ENCODE peak calls at places on chromosomes 5 and 9, in seven cellular contexts. S is activated B cell treated with CpG ODN at 0.5 μM for 24 hours; G is A172; B is fibroblast of the aortic adventitia; N is memory B cell; Y is AG08396; I is stimulated activated CD4-positive, alpha-beta T cell treated with anti-CD3 and anti-CD28 coated beads, Interleukin-4, amount 100 ng/mL, for 24 hours. V is an unnamed sample.

GRCh38 chr9:122904466-122904822 is 715 bp downstream of the RC3H2 start:
- DNase-seq in S (no peak), G (peak), B (peak), N (no peak), Y (peak), I (peak), V (no peak)

GRCh38 chr5:170746081-170746951 is 37.2 kb upstream of the GABRP start:
- DNase-seq in S (no peak), G (no peak), B (no peak), N (no peak), Y (no peak), I (no peak), V (no peak)

GRCh38 chr5:14185336-14186131 is 42.4 kb downstream of the TRIO start:
- DNase-seq in S (no peak), G (peak), B (peak), N (no peak), Y (no peak), I (no peak), V (no peak)

GRCh38 chr5:128905225-128906110 is 59.8 kb upstream of the SLC27A6 start:
- DNase-seq in S (no peak), G (peak), B (peak), N (peak), Y (peak), I (peak), V (no peak)

GRCh38 chr9:93094294-93095204 is 1.5 kb upstream of the CARD19 start:
- DNase-seq in S (peak), G (no peak), B (no peak), N (peak), Y (no peak), I (no peak), V (peak)

GRCh38 chr5:163790497-163790896 is 285.1 kb downstream of the MAT2B start:
- DNase-seq in S (no peak), G (peak), B (no peak), N (no peak), Y (no peak), I (no peak), V (no peak)

GRCh38 chr5:77396017-77396416 is 96.1 kb downstream of the WDR41 start:
- DNase-seq in S (no peak), G (no peak), B (no peak), N (no peak), Y (no peak), I (no peak), V (no peak)

GRCh38 chr5:61362796-61363364 is 30.8 kb downstream of the ZSWIM6 start:
- DNase-seq in S (no peak), G (no peak), B (no peak), N (no peak), Y (peak), I (no peak), V (no peak)

GRCh38 chr5:140140435-140140834 is 14.7 kb downstream of the IGIP start:
- DNase-seq in S (no peak), G (no peak), B (no peak), N (no peak), Y (no peak), I (no peak), V (no peak)

GRCh38 chr9:98009926-98010325 is 26.8 kb downstream of the ANP32B start:
- DNase-seq in S (no peak), G (no peak), B (peak), N (no peak), Y (no peak), I (no peak), V (no peak)

GRCh38 chr5:19676895-19677294 is 311.1 kb downstream of the CDH18 start:
- DNase-seq in S (no peak), G (peak), B (peak), N (no peak), Y (no peak), I (no peak), V (no peak)

GRCh38 chr9:79335987-79336386 is 235.8 kb upstream of the TLE4 start:
- DNase-seq in S (no peak), G (no peak), B (no peak), N (no peak), Y (no peak), I (no peak), V (no peak)

GRCh38 chr9:134328341-134328840 is 2.1 kb downstream of the RXRA start:
- DNase-seq in S (no peak), G (no peak), B (peak), N (no peak), Y (peak), I (no peak), V (no peak)

GRCh38 chr5:153613143-153613542 is 122.7 kb downstream of the GRIA1 start:
- DNase-seq in S (no peak), G (no peak), B (peak), N (no peak), Y (no peak), I (no peak), V (no peak)

GRCh38 chr5:149675467-149676201 is 54.5 kb upstream of the PPARGC1B start:
- DNase-seq in S (no peak), G (no peak), B (no peak), N (no peak), Y (no peak), I (no peak), V (no peak)

GRCh38 chr5:1921711-1922110 is 39.0 kb upstream of the IRX4 start:
- DNase-seq in S (no peak), G (no peak), B (no peak), N (no peak), Y (no peak), I (no peak), V (no peak)

GRCh38 chr9:110224583-110224982 is 16.6 kb upstream of the C9orf152 start:
- DNase-seq in S (no peak), G (no peak), B (no peak), N (no peak), Y (no peak), I (no peak), V (no peak)

GRCh38 chr5:107532182-107532878 is 138.4 kb downstream of the EFNA5 start:
- DNase-seq in S (no peak), G (no peak), B (no peak), N (no peak), Y (no peak), I (no peak), V (no peak)

GRCh38 chr9:7451062-7451461 is 348.5 kb downstream of the DMAC1 start:
- DNase-seq in S (no peak), G (no peak), B (no peak), N (no peak), Y (no peak), I (no peak), V (no peak)

GRCh38 chr5:73534001-73534547 is 31.4 kb downstream of the ANKRA2 start:
- DNase-seq in S (no peak), G (peak), B (peak), N (no peak), Y (no peak), I (no peak), V (no peak)

GRCh38 chr9:91255327-91255726 is 106.4 kb downstream of the AUH start:
- DNase-seq in S (no peak), G (peak), B (peak), N (no peak), Y (peak), I (no peak), V (no peak)

GRCh38 chr9:114405294-114406034 is 17.7 kb upstream of the AKNA start:
- DNase-seq in S (peak), G (peak), B (peak), N (peak), Y (peak), I (peak), V (peak)

GRCh38 chr9:34566972-34567371 is 22.6 kb downstream of the CNTFR start:
- DNase-seq in S (no peak), G (no peak), B (no peak), N (no peak), Y (no peak), I (no peak), V (no peak)

GRCh38 chr9:21684831-21685362 is 117.5 kb upstream of the MTAP start:
- DNase-seq in S (no peak), G (no peak), B (peak), N (no peak), Y (no peak), I (peak), V (no peak)

V was measured in anterior cingulate cortex.